ENCODE peak calls at places on chromosomes 7 and 10, in five cellular contexts. One of them, this sample, is unnamed.

GRCh38 chr10:119537953-119538630 is 4.4 kb downstream of the RGS10 start:
- DNase-seq in EH: no peak
- DNase-seq in hepatocyte: no peak
- DNase-seq in putamen: no peak
- DNase-seq in nucleus accumbens: no peak
- DNase-seq in this sample: no peak

GRCh38 chr7:99194301-99194700 is 13.6 kb downstream of the KPNA7 start:
- DNase-seq in putamen: no peak
- DNase-seq in nucleus accumbens: no peak
- DNase-seq in hepatocyte: no peak
- DNase-seq in EH: peak
- DNase-seq in this sample: no peak

GRCh38 chr10:71222541-71223364 is 10.4 kb downstream of the UNC5B start:
- DNase-seq in hepatocyte: no peak
- DNase-seq in EH: peak
- DNase-seq in putamen: no peak
- DNase-seq in nucleus accumbens: no peak
- DNase-seq in this sample: no peak

GRCh38 chr10:103069453-103070331 is 123.4 kb downstream of the NT5C2 start:
- DNase-seq in putamen: peak
- DNase-seq in hepatocyte: peak
- DNase-seq in EH: peak
- DNase-seq in nucleus accumbens: no peak
- DNase-seq in this sample: peak

GRCh38 chr10:43093423-43094090 is 16.7 kb downstream of the RET start:
- DNase-seq in EH: peak
- DNase-seq in hepatocyte: peak
- DNase-seq in nucleus accumbens: no peak
- DNase-seq in putamen: no peak
- DNase-seq in this sample: no peak

GRCh38 chr7:151591866-151592265 is 72.2 kb upstream of the RHEB start:
- DNase-seq in hepatocyte: no peak
- DNase-seq in EH: no peak
- DNase-seq in nucleus accumbens: no peak
- DNase-seq in putamen: no peak
- DNase-seq in this sample: no peak

GRCh38 chr10:33967721-33968120 is 633.3 kb upstream of the NRP1 start:
- DNase-seq in EH: peak
- DNase-seq in nucleus accumbens: no peak
- DNase-seq in hepatocyte: no peak
- DNase-seq in putamen: no peak
- DNase-seq in this sample: no peak

GRCh38 chr10:10967502-10967901 is 50.2 kb upstream of the CELF2 start:
- DNase-seq in putamen: no peak
- DNase-seq in hepatocyte: no peak
- DNase-seq in EH: no peak
- DNase-seq in nucleus accumbens: no peak
- DNase-seq in this sample: no peak

GRCh38 chr7:102291056-102291915 is 4.6 kb downstream of the SH2B2 start:
- DNase-seq in hepatocyte: no peak
- DNase-seq in putamen: no peak
- DNase-seq in EH: no peak
- DNase-seq in nucleus accumbens: no peak
- DNase-seq in this sample: no peak

GRCh38 chr10:125102216-125102615 is 58.1 kb downstream of the CTBP2 start:
- DNase-seq in putamen: no peak
- DNase-seq in nucleus accumbens: no peak
- DNase-seq in hepatocyte: peak
- DNase-seq in EH: peak
- DNase-seq in this sample: no peak

GRCh38 chr7:106065560-106066500 is 46.3 kb downstream of the SYPL1 start:
- DNase-seq in EH: peak
- DNase-seq in nucleus accumbens: no peak
- DNase-seq in putamen: no peak
- DNase-seq in hepatocyte: no peak
- DNase-seq in this sample: no peak

GRCh38 chr10:22657566-22658190 is 56.7 kb downstream of the PIP4K2A start:
- DNase-seq in hepatocyte: no peak
- DNase-seq in EH: peak
- DNase-seq in nucleus accumbens: no peak
- DNase-seq in putamen: no peak
- DNase-seq in this sample: no peak

GRCh38 chr7:139642283-139642682 is 118.8 kb downstream of the CLEC2L start:
- DNase-seq in putamen: no peak
- DNase-seq in EH: no peak
- DNase-seq in hepatocyte: no peak
- DNase-seq in nucleus accumbens: no peak
- DNase-seq in this sample: no peak

GRCh38 chr10:118918689-118919088 is 110.8 kb upstream of the NANOS1 start:
- DNase-seq in hepatocyte: no peak
- DNase-seq in nucleus accumbens: no peak
- DNase-seq in putamen: no peak
- DNase-seq in EH: no peak
- DNase-seq in this sample: no peak

GRCh38 chr7:49432245-49432644 is 341.2 kb upstream of the VWC2 start:
- DNase-seq in putamen: no peak
- DNase-seq in nucleus accumbens: no peak
- DNase-seq in EH: no peak
- DNase-seq in hepatocyte: no peak
- DNase-seq in this sample: no peak

GRCh38 chr10:110530131-110530831 is 32.6 kb downstream of the DUSP5 start:
- DNase-seq in nucleus accumbens: no peak
- DNase-seq in EH: peak
- DNase-seq in putamen: no peak
- DNase-seq in hepatocyte: peak
- DNase-seq in this sample: no peak

GRCh38 chr7:117009705-117010361 is 56.5 kb downstream of the ST7 start:
- DNase-seq in EH: no peak
- DNase-seq in nucleus accumbens: no peak
- DNase-seq in putamen: no peak
- DNase-seq in hepatocyte: no peak
- DNase-seq in this sample: no peak

GRCh38 chr7:30974605-30975256 is 11.0 kb downstream of the GHRHR start:
- DNase-seq in EH: peak
- DNase-seq in putamen: no peak
- DNase-seq in nucleus accumbens: no peak
- DNase-seq in hepatocyte: peak
- DNase-seq in this sample: no peak

GRCh38 chr7:133535308-133535707 is 282.4 kb downstream of the EXOC4 start:
- DNase-seq in putamen: no peak
- DNase-seq in EH: no peak
- DNase-seq in nucleus accumbens: no peak
- DNase-seq in hepatocyte: peak
- DNase-seq in this sample: no peak

GRCh38 chr7:137816696-137817320 is 30.0 kb downstream of the DGKI start:
- DNase-seq in putamen: no peak
- DNase-seq in EH: peak
- DNase-seq in hepatocyte: no peak
- DNase-seq in nucleus accumbens: no peak
- DNase-seq in this sample: no peak

GRCh38 chr10:26437637-26438461 is at the start of gene APBB1IP:
- DNase-seq in putamen: peak
- DNase-seq in nucleus accumbens: peak
- DNase-seq in EH: peak
- DNase-seq in hepatocyte: peak
- DNase-seq in this sample: no peak

This sample was measured in skeletal muscle cell.